ENCODE peak calls at places on chromosomes 3 and 15, in seven cellular contexts. O, E, J, T, L, D and F are unnamed samples.

GRCh38 chr3:39180183-39180545 is 12.2 kb downstream of the XIRP1 start:
- DNase-seq in O (no peak), E (no peak), J (no peak), T (no peak), L (no peak), D (no peak), F (no peak)

GRCh38 chr15:58492661-58493397 is 61.0 kb downstream of the LIPC start:
- DNase-seq in O (no peak), E (no peak), J (peak), T (no peak), L (no peak), D (no peak), F (no peak)

GRCh38 chr15:29913528-29914135 is 91.4 kb upstream of the TJP1 start:
- DNase-seq in O (no peak), E (no peak), J (no peak), T (no peak), L (no peak), D (peak), F (no peak)

GRCh38 chr3:108090066-108090700 is 648 bp downstream of the CD47 start:
- DNase-seq in O (no peak), E (peak), J (no peak), T (no peak), L (peak), D (peak), F (peak)

GRCh38 chr3:90145094-90145810 is 1037.8 kb downstream of the EPHA3 start:
- DNase-seq in O (no peak), E (no peak), J (peak), T (no peak), L (no peak), D (no peak), F (no peak)

GRCh38 chr15:88187195-88187594 is 69.3 kb downstream of the NTRK3 start:
- DNase-seq in O (no peak), E (no peak), J (no peak), T (no peak), L (no peak), D (peak), F (peak)

GRCh38 chr3:59425371-59425770 is 375.5 kb upstream of the CFAP20DC start:
- DNase-seq in O (no peak), E (no peak), J (no peak), T (peak), L (no peak), D (no peak), F (no peak)

GRCh38 chr3:25427155-25428002 is 684 bp upstream of the RARB start:
- DNase-seq in O (no peak), E (no peak), J (no peak), T (no peak), L (no peak), D (no peak), F (no peak)

GRCh38 chr3:187002915-187003314 is 72.6 kb downstream of the ST6GAL1 start:
- DNase-seq in O (no peak), E (no peak), J (no peak), T (no peak), L (no peak), D (no peak), F (no peak)

GRCh38 chr3:76554717-76555116 is 485.2 kb upstream of the ROBO2 start:
- DNase-seq in O (no peak), E (no peak), J (no peak), T (no peak), L (no peak), D (no peak), F (no peak)

GRCh38 chr3:95775486-95776094 is 1038.8 kb upstream of the EPHA6 start:
- DNase-seq in O (no peak), E (no peak), J (no peak), T (no peak), L (no peak), D (no peak), F (no peak)

GRCh38 chr3:16033889-16034687 is 140.4 kb upstream of the GALNT15 start:
- DNase-seq in O (no peak), E (no peak), J (no peak), T (peak), L (no peak), D (no peak), F (no peak)

GRCh38 chr15:55703873-55704285 is 39.1 kb downstream of the PRTG start:
- DNase-seq in O (no peak), E (no peak), J (peak), T (no peak), L (no peak), D (no peak), F (no peak)

GRCh38 chr15:100934735-100935134 is 15.6 kb downstream of the LRRK1 start:
- DNase-seq in O (no peak), E (no peak), J (peak), T (no peak), L (no peak), D (no peak), F (no peak)

GRCh38 chr3:71066849-71067261 is 516.7 kb downstream of the FOXP1 start:
- DNase-seq in O (no peak), E (no peak), J (peak), T (peak), L (no peak), D (no peak), F (no peak)